ENCODE peak calls at places on chromosomes 1 and 21, in seven cellular contexts. A is NCI-H2029, M is uterus, L is NCI-H1436, R is adrenal gland, O is EL, H is NB4. X is an unnamed sample.

GRCh38 chr1:52686830-52687229 is 11.3 kb downstream of the COA7 start:
- DNase-seq in A (no peak), M (no peak), L (no peak), R (no peak), O (no peak), H (no peak), X (no peak)

GRCh38 chr1:214584805-214585766 is 17.9 kb upstream of the CENPF start:
- DNase-seq in A (no peak), M (no peak), L (peak), R (no peak), O (peak), H (peak), X (no peak)

GRCh38 chr21:28240586-28240985 is 752.1 kb downstream of the LTN1 start:
- DNase-seq in A (no peak), M (no peak), L (no peak), R (no peak), O (peak), H (no peak), X (no peak)

GRCh38 chr1:46549697-46550681 is 1.5 kb downstream of the KNCN start:
- DNase-seq in A (peak), M (no peak), L (peak), R (peak), O (peak), H (peak), X (no peak)

GRCh38 chr1:219039018-219039740 is 134.5 kb upstream of the LYPLAL1 start:
- DNase-seq in A (no peak), M (no peak), L (no peak), R (no peak), O (no peak), H (no peak), X (no peak)

GRCh38 chr1:205547932-205548827 is 43.7 kb downstream of the CDK18 start:
- DNase-seq in A (no peak), M (no peak), L (no peak), R (no peak), O (peak), H (no peak), X (peak)

GRCh38 chr1:1179983-1180861 is 6.5 kb downstream of the TTLL10 start:
- DNase-seq in A (no peak), M (no peak), L (no peak), R (no peak), O (no peak), H (no peak), X (no peak)

GRCh38 chr1:184330884-184331283 is 55.9 kb upstream of the C1orf21 start:
- DNase-seq in A (no peak), M (no peak), L (no peak), R (no peak), O (no peak), H (no peak), X (no peak)